ENCODE peak calls at places on chromosomes 7 and 10, in six cellular contexts. I, M, X, F, H and O are unnamed samples.

GRCh38 chr10:3805227-3805790 is 20.3 kb upstream of the KLF6 start:
- DNase-seq in M (no peak), X (no peak), F (no peak), I (no peak), H (peak; percentile 75), O (no peak)

GRCh38 chr7:22610871-22611757 is 111.1 kb upstream of the STEAP1B start:
- DNase-seq in M (no peak), X (no peak), I (no peak), H (peak; percentile 69), F (no peak), O (no peak)

GRCh38 chr10:32943854-32944661 is 14.0 kb downstream of the ITGB1 start:
- DNase-seq in H (no peak), I (no peak), X (peak; percentile 63), F (peak; percentile 61), M (peak; percentile 66), O (peak; percentile 76)

GRCh38 chr7:134546903-134547737 is 1.8 kb upstream of the AKR1B15 start:
- DNase-seq in I (no peak), X (no peak), F (peak; percentile 66), M (peak; percentile 80), H (peak; percentile 74), O (no peak)

GRCh38 chr10:117747636-117748035 is 205.1 kb downstream of the EMX2 start:
- DNase-seq in H (no peak), M (no peak), X (no peak), F (no peak), I (no peak), O (no peak)

GRCh38 chr10:114613237-114613979 is 44.7 kb downstream of the ABLIM1 start:
- DNase-seq in F (no peak), M (no peak), X (peak; percentile 36), H (no peak), I (no peak), O (no peak)

GRCh38 chr10:131141645-131142445 is 169.7 kb downstream of the TCERG1L start:
- DNase-seq in F (no peak), X (peak; percentile 26), M (peak; percentile 43), H (no peak), I (no peak), O (peak; percentile 32)

GRCh38 chr10:102935939-102936605 is 18.0 kb downstream of the CNNM2 start:
- DNase-seq in M (no peak), H (no peak), F (no peak), I (no peak), X (no peak), O (no peak)

DNA sequence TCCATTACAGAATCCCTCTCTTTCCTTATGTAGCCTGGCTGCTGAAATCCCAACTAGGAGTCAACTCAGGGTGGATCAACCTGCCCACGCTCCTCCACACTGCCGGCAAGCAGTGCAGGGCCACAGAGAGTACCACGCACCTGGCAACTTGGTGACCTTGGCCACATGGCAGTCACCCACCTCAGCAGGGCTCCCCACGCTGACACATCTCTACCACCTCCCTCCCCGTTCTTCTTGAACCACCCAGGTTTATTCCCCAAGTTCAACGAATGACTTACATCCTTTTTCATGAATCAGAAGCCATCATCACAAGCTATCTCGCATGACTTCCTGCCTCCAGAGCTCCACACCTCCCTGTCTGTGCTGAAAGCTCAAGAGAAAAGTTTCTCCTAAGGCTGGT is 153.4 kb downstream of the GRID1 start:
- DNase-seq in M (no peak), X (no peak), F (no peak), H (no peak), I (no peak), O (no peak)
- H3K4me1 ChIP-seq in M (no peaks in the 10 kb centered on the region), X (peaks cover 45% of the 10 kb centered on the region), F (no peaks in the 10 kb centered on the region), H (no peaks in the 10 kb centered on the region), I (no peaks in the 10 kb centered on the region), O (no peaks in the 10 kb centered on the region)

DNA sequence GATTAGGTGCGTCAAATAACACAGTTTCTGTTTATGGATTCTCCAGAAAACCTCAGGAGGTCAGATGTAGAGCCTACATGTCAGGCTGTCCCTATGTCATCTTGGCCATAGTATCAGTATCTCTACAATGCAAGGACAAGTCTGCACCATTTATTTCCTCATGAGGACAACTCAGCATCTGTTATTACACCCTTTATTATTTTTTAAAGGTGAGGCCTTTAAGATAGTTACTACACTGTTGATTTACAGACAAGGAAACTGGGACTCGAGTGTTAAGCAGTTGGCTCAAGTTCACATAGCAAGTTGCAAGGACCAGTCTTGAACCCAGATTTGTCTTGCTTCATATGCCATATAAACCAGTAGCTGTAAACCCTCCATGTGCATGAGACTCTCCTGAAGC is 23.2 kb upstream of the PPA1 start:
- DNase-seq in I (no peak), X (no peak), H (no peak), F (no peak), M (no peak), O (no peak)
- H3K4me1 ChIP-seq in I (no peaks in the 10 kb centered on the region), X (peaks cover 3% of the 10 kb centered on the region), H (no peaks in the 10 kb centered on the region), F (peaks cover 13% of the 10 kb centered on the region), M (peaks cover 7% of the 10 kb centered on the region), O (no peaks in the 10 kb centered on the region)

DNA sequence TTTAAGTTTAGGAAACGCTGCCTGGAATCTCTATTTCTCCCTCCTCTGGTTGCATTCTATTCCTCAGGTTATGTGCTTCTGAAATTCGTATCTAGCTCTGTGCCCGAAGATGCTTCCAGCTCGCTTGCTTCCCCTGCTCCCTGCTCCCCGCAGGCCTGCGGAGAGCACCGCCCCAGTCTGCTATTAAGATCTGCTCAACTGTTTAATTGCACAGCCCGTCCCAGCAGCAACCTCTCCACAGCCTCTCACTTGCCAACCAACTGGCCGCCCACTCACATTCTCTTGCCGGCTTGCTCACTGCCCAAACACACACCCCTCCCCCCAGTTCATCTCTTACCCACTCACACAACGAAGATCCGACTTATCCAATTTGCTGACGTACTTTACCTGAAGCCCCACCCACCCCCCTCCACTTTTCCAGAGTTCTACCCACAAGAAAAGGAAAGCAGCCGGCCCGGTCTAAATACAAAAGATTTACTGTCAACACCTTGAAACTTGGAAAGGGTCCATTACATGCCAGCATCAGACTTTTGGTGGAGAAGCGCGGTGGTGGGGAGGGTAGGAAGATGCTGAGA is 167.3 kb upstream of the KLF14 start:
- DNase-seq in F (peak; percentile 79), H (peak; percentile 93), I (no peak), X (peak; percentile 97), M (peak; percentile 90), O (peak; percentile 92)
- H3K4me1 ChIP-seq in F (peaks cover 91% of the 10 kb centered on the region), H (peaks cover 58% of the 10 kb centered on the region), I (peaks cover 2% of the 10 kb centered on the region), X (peaks cover 64% of the 10 kb centered on the region), M (peaks cover 78% of the 10 kb centered on the region), O (peaks cover 47% of the 10 kb centered on the region)

GRCh38 chr7:88095-88926 is 104.1 kb upstream of the FAM20C start:
- DNase-seq in I (no peak), H (no peak), M (no peak), F (no peak), X (no peak), O (no peak)
- H3K4me1 ChIP-seq in I (peaks cover 7% of the 10 kb centered on the region), H (peaks cover 21% of the 10 kb centered on the region), M (peaks cover 13% of the 10 kb centered on the region), F (peaks cover 15% of the 10 kb centered on the region), X (peaks cover 8% of the 10 kb centered on the region), O (no peaks in the 10 kb centered on the region)

DNA sequence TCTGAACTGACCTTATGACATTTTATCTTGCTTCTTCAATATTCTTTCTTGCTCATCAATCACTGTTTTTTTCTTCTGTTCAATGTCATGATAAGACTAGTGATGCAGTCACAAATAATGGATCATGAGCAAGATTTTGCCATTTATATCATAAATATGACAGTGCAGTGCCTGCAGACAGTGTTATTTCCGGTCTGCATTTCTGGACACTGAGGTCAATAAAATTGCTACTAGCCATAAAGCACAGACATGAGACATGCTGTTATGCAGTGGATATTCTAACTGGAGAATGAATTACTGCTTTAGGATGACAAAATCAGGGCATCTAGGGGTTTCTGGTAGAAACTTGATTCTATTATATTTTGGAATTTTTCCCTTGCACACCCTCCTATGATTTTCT is 1509.7 kb upstream of the LRRTM3 start:
- DNase-seq in I (no peak), M (no peak), H (no peak), F (no peak), X (no peak), O (no peak)
- H3K4me1 ChIP-seq in I (no peaks in the 10 kb centered on the region), M (no peaks in the 10 kb centered on the region), H (no peaks in the 10 kb centered on the region), F (no peaks in the 10 kb centered on the region), X (no peaks in the 10 kb centered on the region), O (no peaks in the 10 kb centered on the region)

GRCh38 chr7:124724516-124725192 is 40.9 kb downstream of the GPR37 start:
- DNase-seq in H (no peak), F (no peak), M (no peak), I (no peak), X (no peak), O (no peak)
- H3K4me1 ChIP-seq in H (peaks cover 2% of the 10 kb centered on the region), F (no peaks in the 10 kb centered on the region), M (no peaks in the 10 kb centered on the region), I (peaks cover 1% of the 10 kb centered on the region), X (no peaks in the 10 kb centered on the region), O (no peaks in the 10 kb centered on the region)